ENCODE peak calls at places on chromosome 9, in nine cellular contexts. F is adrenal gland, I is choroid plexus epithelial cell, W is Panc1, A is spleen, E is NB4, J is foreskin fibroblast, B is A549, X is brain microvascular endothelial cell. D is an unnamed sample.

GRCh38 chr9:131178382-131178781 is 53.0 kb downstream of the NUP214 start:
- DNase-seq in A (peak), I (peak), X (peak), J (peak), E (peak), W (peak), F (peak), B (peak), D (peak)

GRCh38 chr9:127336708-127337352 is 60.1 kb upstream of the SLC2A8 start:
- DNase-seq in B (peak), X (peak), W (peak), I (peak), E (peak), F (peak), A (no peak), J (peak), D (peak)

GRCh38 chr9:113988951-113989780 is 88.9 kb downstream of the AMBP start:
- DNase-seq in B (no peak), E (no peak), F (no peak), W (no peak), I (no peak), A (no peak), J (peak), X (no peak), D (no peak)

GRCh38 chr9:124765439-124765835 is 5.7 kb downstream of the NR6A1 start:
- DNase-seq in E (no peak), X (no peak), F (no peak), J (no peak), A (no peak), I (no peak), B (no peak), W (no peak), D (no peak)

GRCh38 chr9:2234371-2234893 is 219.3 kb downstream of the SMARCA2 start:
- DNase-seq in X (no peak), A (no peak), W (no peak), B (no peak), J (peak), I (no peak), E (peak), F (no peak), D (no peak)

GRCh38 chr9:94056442-94056974 is 27.8 kb upstream of the PTPDC1 start:
- DNase-seq in A (no peak), X (peak), E (no peak), W (no peak), J (peak), B (no peak), I (peak), F (no peak), D (no peak)

GRCh38 chr9:116149844-116150243 is 3.7 kb upstream of the PAPPA start:
- DNase-seq in I (peak), J (peak), E (peak), X (no peak), B (no peak), F (peak), A (no peak), W (no peak), D (peak)

GRCh38 chr9:68515304-68516017 is 25.2 kb downstream of the TMEM252 start:
- DNase-seq in A (no peak), E (no peak), J (peak), F (peak), X (peak), B (no peak), I (peak), W (no peak), D (no peak)

GRCh38 chr9:9215050-9215449 is 1397.8 kb downstream of the PTPRD start:
- DNase-seq in E (no peak), J (no peak), F (no peak), I (no peak), A (no peak), X (no peak), B (no peak), W (no peak), D (no peak)

GRCh38 chr9:120650352-120650751 is 63.9 kb downstream of the MEGF9 start:
- DNase-seq in I (peak), X (no peak), F (no peak), A (no peak), E (peak), W (no peak), B (no peak), J (no peak), D (no peak)

GRCh38 chr9:119020284-119020683 is 349.0 kb downstream of the BRINP1 start:
- DNase-seq in J (peak), I (no peak), F (peak), W (no peak), A (no peak), B (no peak), X (no peak), E (no peak), D (no peak)

GRCh38 chr9:74753650-74754049 is 134.1 kb downstream of the TRPM6 start:
- DNase-seq in J (no peak), A (no peak), B (no peak), I (no peak), F (no peak), X (no peak), E (no peak), W (no peak), D (no peak)

GRCh38 chr9:92059669-92060068 is 55.5 kb downstream of the SPTLC1 start:
- DNase-seq in A (no peak), X (no peak), E (no peak), J (no peak), B (no peak), I (no peak), F (no peak), W (no peak), D (no peak)

GRCh38 chr9:134681061-134681661 is 39.6 kb downstream of the COL5A1 start:
- DNase-seq in I (peak), X (peak), W (no peak), F (no peak), J (peak), B (no peak), A (peak), E (no peak), D (no peak)

GRCh38 chr9:93203713-93204469 is 20.0 kb downstream of the WNK2 start:
- DNase-seq in I (no peak), W (no peak), B (no peak), X (no peak), E (no peak), J (no peak), F (no peak), A (peak), D (no peak)

GRCh38 chr9:23829580-23830458 is 3.8 kb upstream of the ELAVL2 start:
- DNase-seq in I (peak), B (no peak), W (no peak), X (no peak), E (peak), J (peak), F (no peak), A (no peak), D (peak)

GRCh38 chr9:33927694-33928093 is 110.7 kb downstream of the UBE2R2 start:
- DNase-seq in X (no peak), J (no peak), A (no peak), I (no peak), B (no peak), E (no peak), F (peak), W (no peak), D (no peak)

GRCh38 chr9:121640076-121640475 is 11.4 kb upstream of the DAB2IP start:
- DNase-seq in E (peak), A (no peak), X (no peak), W (no peak), F (peak), I (peak), B (peak), J (peak), D (peak)

GRCh38 chr9:117704024-117704575 is at the start of gene TLR4:
- DNase-seq in X (peak), I (peak), F (peak), B (no peak), J (peak), A (peak), E (peak), W (no peak), D (peak)

GRCh38 chr9:111161015-111161415 is 122.7 kb upstream of the LPAR1 start:
- DNase-seq in W (no peak), E (no peak), I (peak), J (peak), X (peak), A (no peak), B (no peak), F (no peak), D (no peak)

GRCh38 chr9:136960212-136960937 is 8.3 kb downstream of the LCN12 start:
- DNase-seq in I (peak), W (no peak), E (no peak), A (no peak), X (no peak), J (no peak), B (no peak), F (no peak), D (no peak)

GRCh38 chr9:132648283-132648682 is 21.5 kb downstream of the DDX31 start:
- DNase-seq in B (no peak), X (no peak), F (no peak), I (no peak), A (no peak), E (no peak), W (no peak), J (no peak), D (no peak)

GRCh38 chr9:132647806-132648205 is 22.0 kb downstream of the DDX31 start:
- DNase-seq in B (no peak), E (no peak), I (no peak), X (no peak), F (no peak), W (no peak), J (peak), A (no peak), D (no peak)

GRCh38 chr9:132647355-132647754 is 22.4 kb downstream of the DDX31 start:
- DNase-seq in A (no peak), J (peak), X (peak), I (peak), F (no peak), B (no peak), E (no peak), W (no peak), D (no peak)

GRCh38 chr9:132648685-132649084 is 21.1 kb downstream of the DDX31 start:
- DNase-seq in X (no peak), A (no peak), I (no peak), F (no peak), E (no peak), B (no peak), J (no peak), W (no peak), D (no peak)

DNA sequence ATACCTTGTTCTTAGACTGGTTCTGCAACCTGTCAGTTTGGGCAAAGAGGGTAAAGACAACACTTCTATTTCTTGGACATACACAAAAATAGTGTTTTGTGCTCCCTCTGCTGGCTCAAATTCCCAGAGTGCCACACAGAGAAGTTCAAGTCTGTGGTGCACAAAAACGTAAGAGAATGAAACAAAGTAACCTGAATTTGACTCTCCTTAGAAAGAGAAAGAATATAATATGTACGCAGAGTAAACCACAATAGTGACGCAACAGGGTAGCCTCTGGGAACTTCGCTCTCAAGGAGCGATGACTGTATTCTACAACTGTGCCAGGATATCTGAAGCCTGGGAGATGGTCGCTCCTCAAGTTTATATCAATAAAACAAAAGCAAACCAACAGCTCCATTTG is 18.5 kb downstream of the DDX31 start:
- DNase-seq in F (peak), B (no peak), E (peak), J (peak), A (no peak), X (peak), I (peak), W (no peak), D (peak)
- TF ChIP-seq CTCF in F (no peak), B (peak), E (peak), J (peak), A (no peak), X (peak), I (peak), W (peak), D (no peak)

GRCh38 chr9:103789686-103790085 is 304.4 kb upstream of the SMC2 start:
- DNase-seq in I (peak), W (no peak), E (peak), A (no peak), X (no peak), F (no peak), J (no peak), B (no peak), D (no peak)
- TF ChIP-seq CTCF in I (peak), W (peak), E (peak), A (peak), X (peak), F (no peak), J (peak), B (no peak), D (no peak)

GRCh38 chr9:90894956-90895687 is 93.5 kb downstream of the SYK start:
- DNase-seq in I (peak), B (peak), A (no peak), F (no peak), J (peak), W (no peak), E (peak), X (no peak), D (peak)
- TF ChIP-seq CTCF in I (peak), B (peak), A (peak), F (peak), J (peak), W (peak), E (peak), X (peak), D (peak)

GRCh38 chr9:109817846-109818472 is 38.0 kb downstream of the PALM2AKAP2 start:
- DNase-seq in B (peak), A (no peak), E (peak), X (peak), J (peak), W (peak), I (peak), F (peak), D (peak)
- TF ChIP-seq CTCF in B (peak), A (peak), E (peak), X (peak), J (peak), W (peak), I (peak), F (peak), D (peak)

DNA sequence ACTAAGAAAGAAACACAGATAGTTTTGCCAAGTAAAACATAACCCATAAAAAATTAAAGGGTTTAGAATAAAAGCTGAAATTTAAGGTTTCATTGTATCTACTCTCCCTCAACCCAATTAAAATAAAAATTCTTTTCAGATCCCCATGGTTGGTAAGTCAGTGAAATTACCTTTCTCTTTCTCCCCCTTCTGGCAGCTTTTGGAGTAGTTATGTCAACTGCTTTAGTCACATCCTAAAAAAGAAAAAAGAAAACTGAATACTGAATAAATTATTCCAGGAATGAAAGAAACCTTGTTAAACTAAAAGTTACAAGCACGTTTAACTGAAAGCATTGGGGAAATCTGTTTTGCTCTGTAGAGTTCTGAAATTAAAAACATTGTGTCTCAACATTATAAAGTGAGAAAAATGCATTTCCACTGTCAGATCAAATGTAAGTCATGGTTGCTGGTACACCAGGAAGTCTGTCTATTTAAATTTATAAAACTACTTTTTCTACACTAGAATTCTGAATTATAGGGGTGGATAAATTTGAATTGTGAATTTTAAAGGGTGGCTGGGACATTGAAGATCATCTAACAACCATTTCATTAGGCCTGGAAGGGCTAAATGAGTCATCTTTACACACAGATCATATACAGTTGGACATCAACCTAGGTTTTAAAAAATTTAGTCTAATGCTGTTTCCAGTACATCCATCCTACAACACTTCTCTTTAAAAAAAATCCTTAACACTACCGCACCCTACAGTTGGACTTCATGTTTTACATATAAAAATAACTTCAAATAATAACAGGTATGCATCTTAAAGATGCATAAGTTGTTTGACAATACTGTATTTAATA is 24.7 kb downstream of the PSIP1 start:
- DNase-seq in I (peak), W (no peak), B (peak), E (peak), F (no peak), X (peak), J (peak), A (no peak), D (no peak)
- TF ChIP-seq CTCF in I (peak), W (peak), B (peak), E (peak), F (peak), X (peak), J (peak), A (peak), D (no peak)

DNA sequence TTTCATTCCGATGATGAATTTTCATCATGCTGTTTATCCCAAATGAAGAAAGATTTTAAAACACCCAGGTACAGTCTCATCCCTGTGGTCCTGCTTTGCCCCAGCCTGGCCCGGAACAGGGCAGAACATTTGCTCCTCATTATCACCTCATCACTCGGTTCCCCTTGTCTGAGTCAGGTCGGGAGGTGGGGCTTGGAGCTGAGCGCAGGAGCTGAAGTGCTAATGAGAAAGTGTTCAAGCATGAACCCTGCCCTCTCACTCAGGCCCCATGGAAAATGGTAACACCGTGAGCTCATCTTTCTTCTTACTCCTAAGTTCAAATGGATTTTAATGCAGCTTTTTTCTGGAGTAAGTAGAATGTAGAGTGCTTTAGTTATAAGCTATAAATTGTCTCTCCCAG is 466.2 kb downstream of the KDM4C start:
- DNase-seq in I (no peak), X (no peak), B (no peak), E (no peak), J (peak), A (no peak), W (no peak), F (no peak), D (no peak)
- TF ChIP-seq CTCF in I (no peak), X (no peak), B (no peak), E (no peak), J (no peak), A (no peak), W (no peak), F (no peak), D (no peak)

D was measured in Calu3.